ENCODE peak calls at places on chromosomes 16 and 17, in ten cellular contexts. I is cardiac fibroblast, H is osteocyte, F is GM23338, P is neural crest cell, U is HL-60, O is astrocyte, B is fibroblast of mammary gland, K is IMR-90, E is PC-3. D is an unnamed sample.

GRCh38 chr17:6099492-6099891 is 29.3 kb downstream of the WSCD1 start:
- DNase-seq in I (no peak), H (no peak), F (no peak), P (no peak), U (no peak), O (no peak), B (no peak), K (no peak), E (no peak), D (no peak)

GRCh38 chr17:8222380-8222629 is 11.9 kb upstream of the AURKB start:
- DNase-seq in I (no peak), H (no peak), F (no peak), P (no peak), U (no peak), O (no peak), B (no peak), K (no peak), E (no peak), D (no peak)

GRCh38 chr16:50928065-50928464 is 186.2 kb downstream of the CYLD start:
- DNase-seq in I (no peak), H (no peak), F (no peak), P (no peak), U (no peak), O (no peak), B (no peak), K (no peak), E (no peak), D (no peak)

GRCh38 chr17:78541488-78542237 is 35.5 kb downstream of the DNAH17 start:
- DNase-seq in I (peak), H (no peak), F (no peak), P (no peak), U (no peak), O (no peak), B (peak), K (no peak), E (peak), D (no peak)

GRCh38 chr16:87075319-87075860 is 241.8 kb downstream of the C16orf95 start:
- DNase-seq in I (no peak), H (no peak), F (no peak), P (no peak), U (no peak), O (no peak), B (no peak), K (no peak), E (no peak), D (no peak)

GRCh38 chr17:53227514-53227913 is 595.2 kb upstream of the KIF2B start:
- DNase-seq in I (no peak), H (no peak), F (no peak), P (no peak), U (no peak), O (no peak), B (no peak), K (no peak), E (no peak), D (no peak)

GRCh38 chr17:38886643-38887010 is 16.8 kb downstream of the LASP1 start:
- DNase-seq in I (no peak), H (no peak), F (no peak), P (no peak), U (no peak), O (no peak), B (no peak), K (no peak), E (no peak), D (no peak)

GRCh38 chr16:74107795-74108610 is 188.6 kb upstream of the PSMD7 start:
- DNase-seq in I (peak), H (no peak), F (peak), P (peak), U (no peak), O (no peak), B (peak), K (peak), E (peak), D (peak)

GRCh38 chr16:87525352-87525751 is 32.5 kb upstream of the ZCCHC14 start:
- DNase-seq in I (no peak), H (no peak), F (no peak), P (no peak), U (no peak), O (no peak), B (no peak), K (no peak), E (no peak), D (no peak)

GRCh38 chr16:85196976-85197375 is 84.7 kb upstream of the CIBAR2 start:
- DNase-seq in I (no peak), H (no peak), F (no peak), P (no peak), U (no peak), O (no peak), B (no peak), K (no peak), E (no peak), D (no peak)

GRCh38 chr16:12087901-12088364 is 111.4 kb downstream of the SNX29 start:
- DNase-seq in I (no peak), H (no peak), F (no peak), P (no peak), U (no peak), O (no peak), B (no peak), K (no peak), E (no peak), D (no peak)

GRCh38 chr17:77365584-77366186 is 224.9 kb downstream of the SEC14L1 start:
- DNase-seq in I (peak), H (no peak), F (no peak), P (no peak), U (no peak), O (peak), B (peak), K (peak), E (peak), D (no peak)

GRCh38 chr16:85788819-85789218 is 10.5 kb downstream of the EMC8 start:
- DNase-seq in I (no peak), H (no peak), F (no peak), P (no peak), U (no peak), O (no peak), B (no peak), K (no peak), E (no peak), D (no peak)

GRCh38 chr17:36935681-36936454 is 1.4 kb upstream of the LHX1 start:
- DNase-seq in I (no peak), H (no peak), F (peak), P (no peak), U (no peak), O (no peak), B (no peak), K (no peak), E (no peak), D (no peak)

GRCh38 chr16:57984443-57985203 is 13.7 kb upstream of the CNGB1 start:
- DNase-seq in I (peak), H (peak), F (peak), P (peak), U (no peak), O (peak), B (peak), K (peak), E (no peak), D (peak)

GRCh38 chr17:80834896-80835281 is 156.8 kb upstream of the CHMP6 start:
- DNase-seq in I (no peak), H (no peak), F (no peak), P (no peak), U (no peak), O (no peak), B (no peak), K (no peak), E (no peak), D (no peak)

GRCh38 chr16:19542138-19542821 is 13.2 kb upstream of the VPS35L start:
- DNase-seq in I (no peak), H (no peak), F (no peak), P (no peak), U (no peak), O (peak), B (no peak), K (no peak), E (no peak), D (no peak)

GRCh38 chr17:47818002-47818695 is 3.4 kb downstream of the OSBPL7 start:
- DNase-seq in I (no peak), H (no peak), F (no peak), P (no peak), U (no peak), O (no peak), B (no peak), K (no peak), E (no peak), D (no peak)

GRCh38 chr17:8668181-8668740 is 37.7 kb upstream of the MYH10 start:
- DNase-seq in I (no peak), H (no peak), F (no peak), P (no peak), U (no peak), O (no peak), B (no peak), K (no peak), E (no peak), D (no peak)

GRCh38 chr17:67602974-67603373 is 114.8 kb upstream of the NOL11 start:
- DNase-seq in I (peak), H (no peak), F (peak), P (no peak), U (no peak), O (peak), B (peak), K (peak), E (peak), D (peak)

GRCh38 chr17:82444284-82444893 is 6.2 kb downstream of the CYBC1 start:
- DNase-seq in I (no peak), H (no peak), F (no peak), P (no peak), U (no peak), O (no peak), B (no peak), K (no peak), E (no peak), D (no peak)

GRCh38 chr17:7260601-7261376 is 1.5 kb downstream of the CLDN7 start:
- DNase-seq in I (no peak), H (no peak), F (peak), P (no peak), U (no peak), O (no peak), B (no peak), K (no peak), E (peak), D (peak)

GRCh38 chr16:74611721-74612120 is 4.8 kb upstream of the GLG1 start:
- DNase-seq in I (peak), H (no peak), F (no peak), P (no peak), U (no peak), O (peak), B (peak), K (peak), E (no peak), D (no peak)

GRCh38 chr16:89919535-89920406 is 1.1 kb downstream of the MC1R start:
- DNase-seq in I (no peak), H (no peak), F (no peak), P (no peak), U (no peak), O (no peak), B (no peak), K (no peak), E (no peak), D (no peak)

GRCh38 chr16:89921131-89921698 is 1.9 kb upstream of the TUBB3 start:
- DNase-seq in I (no peak), H (no peak), F (peak), P (no peak), U (no peak), O (no peak), B (no peak), K (no peak), E (no peak), D (no peak)

GRCh38 chr16:89921699-89922476 is 1.3 kb upstream of the TUBB3 start:
- DNase-seq in I (peak), H (peak), F (peak), P (peak), U (no peak), O (peak), B (peak), K (peak), E (peak), D (peak)

GRCh38 chr16:89922477-89922883 is 662 bp upstream of the TUBB3 start:
- DNase-seq in I (peak), H (peak), F (peak), P (peak), U (no peak), O (peak), B (peak), K (peak), E (peak), D (peak)

GRCh38 chr16:89920723-89921122 is 2.1 kb downstream of the MC1R start:
- DNase-seq in I (peak), H (no peak), F (no peak), P (no peak), U (no peak), O (peak), B (peak), K (peak), E (no peak), D (no peak)
- TF ChIP-seq CTCF in I (no peak), H (no peak), F (no peak), P (no peak), U (no peak), O (no peak), B (no peak), K (no peak), E (no peak), D (no peak)

GRCh38 chr16:82630219-82630618 is 3.5 kb downstream of the CDH13 start:
- DNase-seq in I (peak), H (no peak), F (no peak), P (no peak), U (no peak), O (peak), B (no peak), K (peak), E (peak), D (no peak)
- TF ChIP-seq CTCF in I (no peak), H (no peak), F (no peak), P (no peak), U (no peak), O (no peak), B (no peak), K (no peak), E (no peak), D (no peak)

DNA sequence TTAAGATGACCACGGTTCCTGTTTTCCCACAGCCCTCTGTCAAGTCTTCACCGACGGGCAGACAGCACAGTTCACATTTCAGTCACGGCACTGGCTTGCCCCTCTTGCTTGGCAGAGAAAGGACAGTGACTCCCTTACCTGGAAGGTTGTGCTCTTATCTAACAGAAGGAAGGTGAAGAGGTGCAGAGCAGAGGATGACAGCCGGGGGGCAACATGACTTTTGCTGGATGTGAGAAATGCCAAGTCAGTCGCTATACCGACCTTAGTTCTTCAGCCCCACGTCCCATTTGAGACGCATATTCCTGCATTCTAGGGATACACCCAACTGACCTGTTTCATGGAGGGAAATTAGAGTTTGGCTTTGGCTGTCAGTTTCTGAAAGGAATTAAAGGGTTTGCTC is 492.3 kb downstream of the NPIPA7 start:
- DNase-seq in I (no peak), H (no peak), F (peak), P (no peak), U (no peak), O (no peak), B (no peak), K (no peak), E (no peak), D (no peak)
- TF ChIP-seq CTCF in I (no peak), H (no peak), F (peak), P (no peak), U (no peak), O (no peak), B (no peak), K (no peak), E (no peak), D (no peak)

GRCh38 chr17:70624208-70624607 is 454.9 kb downstream of the KCNJ2 start:
- DNase-seq in I (no peak), H (no peak), F (no peak), P (no peak), U (peak), O (no peak), B (no peak), K (no peak), E (no peak), D (no peak)

GRCh38 chr17:70621593-70621992 is 452.3 kb downstream of the KCNJ2 start:
- DNase-seq in I (peak), H (no peak), F (no peak), P (no peak), U (no peak), O (peak), B (no peak), K (peak), E (no peak), D (no peak)

GRCh38 chr17:70622382-70623260 is 453.3 kb downstream of the KCNJ2 start:
- DNase-seq in I (peak), H (no peak), F (peak), P (peak), U (no peak), O (peak), B (peak), K (peak), E (peak), D (peak)
- TF ChIP-seq CTCF in I (peak), H (peak), F (peak), P (peak), U (no peak), O (peak), B (peak), K (peak), E (peak), D (peak)

GRCh38 chr16:16096858-16097213 is 126.5 kb downstream of the ABCC6 start:
- DNase-seq in I (no peak), H (no peak), F (no peak), P (no peak), U (no peak), O (no peak), B (no peak), K (no peak), E (no peak), D (no peak)

GRCh38 chr16:16095646-16096045 is 127.6 kb downstream of the ABCC6 start:
- DNase-seq in I (peak), H (no peak), F (no peak), P (no peak), U (no peak), O (no peak), B (peak), K (peak), E (no peak), D (no peak)

GRCh38 chr16:16099320-16099719 is 124.0 kb downstream of the ABCC6 start:
- DNase-seq in I (no peak), H (no peak), F (no peak), P (no peak), U (no peak), O (no peak), B (no peak), K (no peak), E (peak), D (no peak)

GRCh38 chr16:16093625-16094332 is 129.5 kb downstream of the ABCC6 start:
- DNase-seq in I (no peak), H (no peak), F (no peak), P (no peak), U (no peak), O (no peak), B (no peak), K (no peak), E (no peak), D (no peak)

DNA sequence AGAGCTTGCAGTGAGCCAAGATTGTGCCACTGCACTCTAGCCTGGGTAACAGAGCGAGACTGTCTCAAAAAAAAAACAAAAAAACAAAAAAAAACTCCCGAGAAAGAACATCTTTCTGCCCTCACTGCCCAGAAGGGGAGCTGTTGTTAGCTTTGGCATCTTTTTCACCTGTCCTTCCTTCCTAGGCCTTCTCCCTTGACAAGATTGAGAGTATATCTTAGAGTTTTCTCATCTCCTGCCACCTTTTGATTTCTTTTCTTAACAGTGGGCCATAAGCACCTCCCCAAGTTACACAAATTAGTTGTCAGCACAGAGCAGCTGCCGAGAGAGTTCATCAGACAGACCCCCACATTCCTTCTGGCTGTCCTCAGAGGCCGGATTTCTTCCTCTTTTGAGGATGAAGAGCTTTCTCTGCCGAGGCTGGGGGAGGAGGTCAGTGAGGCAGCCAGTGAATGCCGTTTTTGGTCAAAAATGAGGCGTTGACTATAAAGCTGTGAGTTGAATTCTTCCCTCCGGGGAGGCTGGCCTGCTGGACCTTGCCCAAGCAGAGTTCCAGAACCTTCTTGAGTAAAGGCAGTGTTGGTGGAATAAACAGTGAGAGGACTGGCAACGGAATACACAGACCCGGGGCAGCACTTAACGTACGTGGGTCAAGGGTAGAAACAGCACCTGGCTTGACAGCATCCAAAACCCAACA is 127.0 kb downstream of the ABCC6 start:
- DNase-seq in I (peak), H (no peak), F (peak), P (no peak), U (no peak), O (peak), B (peak), K (peak), E (no peak), D (no peak)
- TF ChIP-seq CTCF in I (peak), H (peak), F (peak), P (peak), U (no peak), O (peak), B (peak), K (peak), E (no peak), D (peak)

DNA sequence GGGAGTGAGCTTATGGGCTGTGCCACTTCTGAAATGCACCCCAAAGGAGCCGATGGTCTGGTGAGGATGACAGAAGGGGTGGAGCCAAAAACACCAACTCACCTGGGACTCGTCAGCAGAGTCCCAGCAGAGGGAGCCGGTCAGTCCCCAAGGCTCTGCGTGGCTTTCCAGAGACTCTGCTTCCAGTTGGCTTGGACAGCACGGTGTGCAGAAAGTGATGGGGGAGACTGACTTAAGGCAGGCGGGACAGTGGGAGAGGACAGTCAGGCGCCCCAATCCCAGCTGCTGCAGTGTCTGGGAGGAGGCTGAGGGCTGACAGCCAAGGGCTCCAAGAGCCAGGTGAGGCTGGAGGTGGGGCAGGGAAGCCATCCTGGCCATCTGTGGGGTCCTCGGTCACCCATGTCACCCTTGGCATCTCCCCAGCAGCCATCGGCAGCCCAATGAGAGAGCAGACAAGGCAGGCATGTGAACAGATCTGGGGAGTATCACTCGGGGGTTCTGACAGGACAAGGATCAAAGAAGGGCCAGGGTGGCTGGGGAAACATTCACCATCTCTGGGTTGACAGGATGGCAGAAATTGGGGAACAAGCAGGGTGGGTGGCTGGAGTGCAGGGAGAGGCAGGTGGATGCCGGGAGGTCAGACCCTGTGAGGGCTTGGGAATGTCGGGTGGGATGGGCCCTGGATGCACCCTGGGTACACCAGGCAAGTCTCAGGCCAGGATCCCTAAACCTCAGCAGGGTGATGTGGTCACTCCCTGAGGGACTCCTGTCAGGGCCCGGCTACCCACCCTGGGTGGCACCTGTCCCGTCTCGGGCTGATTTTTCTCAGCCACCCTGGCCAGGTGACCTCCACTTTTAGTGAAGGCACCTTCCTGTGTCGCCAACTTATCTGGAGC is 8.9 kb upstream of the KRTAP17-1 start:
- DNase-seq in I (peak), H (peak), F (peak), P (no peak), U (no peak), O (no peak), B (peak), K (peak), E (peak), D (no peak)
- TF ChIP-seq CTCF in I (peak), H (no peak), F (peak), P (no peak), U (no peak), O (no peak), B (peak), K (peak), E (peak), D (peak)

D was measured in progenitor cell of endocrine pancreas.